ENCODE peak calls at places on chromosomes 1 and 21, in six cellular contexts. B is CD8-positive, alpha-beta memory T cell; U is neural progenitor cell; Y is GM12878; R is esophagus squamous epithelium; I is neuronal stem cell. G is an unnamed sample. For H3K27me3 and H3K9me3, the result is how much of the 10 kb centered on the place peaks cover.

GRCh38 chr1:188642585-188643168 is 1813.9 kb downstream of the PLA2G4A start:
- DNase-seq in B (no peak), U (no peak), Y (no peak), R (no peak), I (no peak), G (no peak)

GRCh38 chr1:44546403-44547053 is 127.8 kb downstream of the TMEM53 start:
- DNase-seq in B (no peak), U (no peak), Y (no peak), R (no peak), I (no peak), G (no peak)

GRCh38 chr1:182549346-182549745 is 39.7 kb downstream of the RNASEL start:
- DNase-seq in B (no peak), U (no peak), Y (no peak), R (no peak), I (no peak), G (no peak)

GRCh38 chr1:98556521-98557158 is 104.9 kb upstream of the SNX7 start:
- DNase-seq in B (no peak), U (peak), Y (no peak), R (no peak), I (no peak), G (no peak)

GRCh38 chr1:231550448-231550781 is 21.9 kb downstream of the TSNAX start:
- DNase-seq in B (no peak), U (peak), Y (no peak), R (no peak), I (no peak), G (no peak)

GRCh38 chr1:42529724-42530161 is 66.7 kb downstream of the CCDC30 start:
- DNase-seq in B (no peak), U (no peak), Y (no peak), R (no peak), I (no peak), G (no peak)

GRCh38 chr1:156709743-156710489 is 4.5 kb upstream of the CRABP2 start:
- DNase-seq in B (no peak), U (peak), Y (no peak), R (no peak), I (no peak), G (no peak)

GRCh38 chr1:60694980-60695379 is 387.4 kb upstream of the NFIA start:
- DNase-seq in B (no peak), U (no peak), Y (no peak), R (no peak), I (no peak), G (no peak)

GRCh38 chr1:108646661-108647269 is 14.1 kb downstream of the HENMT1 start:
- DNase-seq in B (peak), U (no peak), Y (no peak), R (peak), I (no peak), G (no peak)

GRCh38 chr1:89175601-89176256 is at the start of gene GBP7:
- DNase-seq in B (no peak), U (no peak), Y (no peak), R (no peak), I (no peak), G (no peak)

GRCh38 chr1:74620242-74620641 is 53.4 kb downstream of the ERICH3 start:
- DNase-seq in B (no peak), U (no peak), Y (no peak), R (no peak), I (no peak), G (no peak)

GRCh38 chr1:227805606-227806197 is 9.8 kb upstream of the PRSS38 start:
- DNase-seq in B (no peak), U (no peak), Y (no peak), R (no peak), I (no peak), G (no peak)

GRCh38 chr1:65014321-65014720 is 48.0 kb upstream of the JAK1 start:
- DNase-seq in B (no peak), U (no peak), Y (no peak), R (no peak), I (no peak), G (no peak)

GRCh38 chr1:230169454-230170152 is 102.6 kb downstream of the GALNT2 start:
- DNase-seq in B (no peak), U (no peak), Y (peak), R (no peak), I (no peak), G (no peak)

GRCh38 chr1:20302093-20302471 is 11.4 kb downstream of the VWA5B1 start:
- DNase-seq in B (no peak), U (no peak), Y (no peak), R (no peak), I (no peak), G (no peak)

GRCh38 chr1:17405898-17406759 is 33.3 kb downstream of the RCC2 start:
- DNase-seq in B (no peak), U (peak), Y (no peak), R (no peak), I (peak), G (peak)

GRCh38 chr21:31162827-31163226 is 124.6 kb upstream of the KRTAP19-8 start:
- DNase-seq in B (no peak), U (no peak), Y (no peak), R (no peak), I (no peak), G (no peak)

GRCh38 chr1:245827306-245827705 is 672.5 kb downstream of the KIF26B start:
- DNase-seq in B (no peak), U (no peak), Y (no peak), R (no peak), I (no peak), G (no peak)

GRCh38 chr1:203273206-203273868 is 32.0 kb upstream of the BTG2 start:
- DNase-seq in B (peak), U (peak), Y (peak), R (peak), I (peak), G (peak)

GRCh38 chr1:241627453-241628329 is 12.5 kb downstream of the CHML start:
- DNase-seq in B (no peak), U (peak), Y (peak), R (no peak), I (no peak), G (no peak)

GRCh38 chr21:46128106-46128982 is 27.0 kb downstream of the FTCD start:
- DNase-seq in B (no peak), U (peak), Y (no peak), R (no peak), I (no peak), G (no peak)

GRCh38 chr1:65395887-65396612 is 24.4 kb upstream of the LEPR start:
- DNase-seq in B (no peak), U (no peak), Y (no peak), R (no peak), I (no peak), G (no peak)

GRCh38 chr1:182394055-182394775 is 2.6 kb upstream of the GLUL start:
- DNase-seq in B (no peak), U (no peak), Y (no peak), R (no peak), I (no peak), G (no peak)

GRCh38 chr1:52551476-52552235 is 1.2 kb downstream of the TUT4 start:
- DNase-seq in B (peak), U (peak), Y (no peak), R (no peak), I (peak), G (no peak)

GRCh38 chr1:201749059-201749458 is 79.9 kb upstream of the IPO9 start:
- DNase-seq in B (no peak), U (no peak), Y (no peak), R (no peak), I (no peak), G (no peak)

GRCh38 chr1:208158640-208159541 is 85.3 kb downstream of the PLXNA2 start:
- DNase-seq in B (no peak), U (peak), Y (no peak), R (no peak), I (no peak), G (no peak)

GRCh38 chr1:178726545-178726944 is 1.5 kb downstream of the RALGPS2 start:
- DNase-seq in B (no peak), U (no peak), Y (no peak), R (no peak), I (no peak), G (no peak)

GRCh38 chr1:52613611-52614373 is 11.6 kb downstream of the GPX7 start:
- DNase-seq in B (no peak), U (no peak), Y (no peak), R (no peak), I (no peak), G (no peak)

GRCh38 chr1:147504801-147505303 is 36.4 kb upstream of the BCL9 start:
- DNase-seq in B (no peak), U (peak), Y (no peak), R (no peak), I (peak), G (peak)

GRCh38 chr1:234893725-234894630 is 234.7 kb downstream of the TOMM20 start:
- DNase-seq in B (no peak), U (no peak), Y (no peak), R (no peak), I (no peak), G (no peak)

GRCh38 chr1:29408831-29409605 is 172.7 kb downstream of the PTPRU start:
- DNase-seq in B (no peak), U (no peak), Y (no peak), R (no peak), I (no peak), G (no peak)
- H3K27me3 ChIP-seq in B (under half), U (under half), Y (under half), R (under half), I (under half), G (under half)

GRCh38 chr1:233253231-233254038 is 42.1 kb downstream of the PCNX2 start:
- DNase-seq in B (no peak), U (peak), Y (no peak), R (no peak), I (peak), G (no peak)

GRCh38 chr1:233256789-233257188 is 38.7 kb downstream of the PCNX2 start:
- DNase-seq in B (no peak), U (no peak), Y (no peak), R (no peak), I (no peak), G (no peak)

GRCh38 chr1:233256191-233256590 is 39.3 kb downstream of the PCNX2 start:
- DNase-seq in B (no peak), U (no peak), Y (no peak), R (no peak), I (no peak), G (no peak)

GRCh38 chr1:233254039-233254362 is 41.5 kb downstream of the PCNX2 start:
- DNase-seq in B (no peak), U (no peak), Y (no peak), R (no peak), I (no peak), G (no peak)

GRCh38 chr1:233255145-233255544 is 40.4 kb downstream of the PCNX2 start:
- DNase-seq in B (no peak), U (no peak), Y (no peak), R (no peak), I (no peak), G (no peak)
- H3K27ac ChIP-seq in B (no peak), U (no peak), Y (no peak), R (no peak), I (no peak), G (no peak)

GRCh38 chr1:2861143-2861987 is 59.9 kb upstream of the TTC34 start:
- DNase-seq in B (no peak), U (no peak), Y (no peak), R (no peak), I (no peak), G (no peak)

GRCh38 chr1:2859881-2860430 is 58.5 kb upstream of the TTC34 start:
- DNase-seq in B (no peak), U (no peak), Y (no peak), R (no peak), I (no peak), G (no peak)

GRCh38 chr1:2859219-2859880 is 57.9 kb upstream of the TTC34 start:
- DNase-seq in B (no peak), U (no peak), Y (no peak), R (no peak), I (no peak), G (no peak)

GRCh38 chr1:2861988-2862430 is 60.5 kb upstream of the TTC34 start:
- DNase-seq in B (no peak), U (no peak), Y (no peak), R (no peak), I (no peak), G (no peak)

DNA sequence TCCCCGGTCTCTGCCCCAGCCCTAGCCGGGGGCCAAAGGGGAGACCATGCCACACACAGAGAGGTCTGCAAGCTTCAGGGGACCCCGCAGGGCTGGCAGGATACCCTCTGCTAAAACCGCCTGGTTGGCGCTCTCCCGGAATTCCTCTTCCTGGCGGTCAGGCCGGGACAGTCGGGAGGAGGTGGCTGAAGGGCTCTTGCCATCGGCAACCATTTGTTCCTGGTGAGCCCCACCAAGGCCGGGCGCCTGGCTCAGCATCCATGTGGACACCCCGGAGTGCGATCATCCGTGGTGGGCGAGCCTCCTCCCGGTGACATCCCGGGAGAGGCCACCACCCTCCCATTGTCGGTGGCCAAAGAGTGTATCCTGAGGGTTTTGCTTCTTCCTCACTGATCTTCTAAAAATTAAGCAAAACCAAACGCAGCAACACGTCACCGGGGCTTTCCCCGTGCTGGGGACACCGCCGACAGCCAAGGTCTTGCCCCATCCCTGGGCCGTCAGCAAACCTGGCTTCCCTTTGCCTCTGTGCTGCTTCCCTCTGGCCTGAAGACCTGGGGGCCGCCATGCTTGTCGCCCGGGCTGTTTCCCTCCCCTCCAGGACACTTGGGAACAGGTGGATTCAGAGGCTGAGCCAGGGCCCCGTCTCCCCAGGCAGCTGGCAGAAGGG is 59.1 kb upstream of the TTC34 start:
- DNase-seq in B (no peak), U (no peak), Y (no peak), R (no peak), I (no peak), G (no peak)
- H3K9me3 ChIP-seq in B (under half), U (under half), Y (under half), R (under half), I (under half), G (half or more)

GRCh38 chr1:12076425-12077005 is 13.4 kb downstream of the TNFRSF8 start:
- DNase-seq in B (no peak), U (no peak), Y (no peak), R (no peak), I (no peak), G (no peak)
- H3K27me3 ChIP-seq in B (under half), U (under half), Y (under half), R (under half), I (under half), G (under half)

DNA sequence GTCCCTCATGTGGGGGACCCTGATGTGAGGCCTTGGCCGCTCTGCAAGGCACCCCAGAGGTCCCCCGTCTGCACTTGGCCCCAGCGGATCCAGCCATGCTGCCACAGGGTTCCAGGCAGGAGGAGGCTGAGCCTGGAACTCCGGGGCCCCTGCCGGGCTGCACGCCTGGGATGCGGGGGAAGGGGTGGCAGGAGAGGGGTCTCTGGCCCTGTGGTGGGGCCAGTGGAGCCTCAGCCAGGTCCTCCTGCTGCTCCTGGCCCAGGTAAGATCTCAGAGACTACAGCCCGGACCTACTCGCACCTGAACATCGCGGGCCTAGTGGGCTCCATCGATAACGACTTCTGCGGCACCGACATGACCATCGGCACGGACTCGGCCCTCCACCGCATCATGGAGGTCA is 12.9 kb downstream of the PFKL start:
- DNase-seq in B (no peak), U (no peak), Y (no peak), R (no peak), I (no peak), G (no peak)
- H3K27ac ChIP-seq in B (no peak), U (no peak), Y (no peak), R (no peak), I (no peak), G (no peak)

GRCh38 chr1:232744847-232745246 is 60.4 kb upstream of the MAP10 start:
- DNase-seq in B (no peak), U (no peak), Y (no peak), R (no peak), I (no peak), G (no peak)
- H3K9me3 ChIP-seq in B (under half), U (under half), Y (under half), R (under half), I (under half), G (under half)

GRCh38 chr1:93989601-93990000 is 80.4 kb upstream of the GCLM start:
- DNase-seq in B (no peak), U (no peak), Y (no peak), R (no peak), I (no peak), G (no peak)
- H3K27me3 ChIP-seq in B (under half), U (under half), Y (under half), R (under half), I (under half), G (under half)

DNA sequence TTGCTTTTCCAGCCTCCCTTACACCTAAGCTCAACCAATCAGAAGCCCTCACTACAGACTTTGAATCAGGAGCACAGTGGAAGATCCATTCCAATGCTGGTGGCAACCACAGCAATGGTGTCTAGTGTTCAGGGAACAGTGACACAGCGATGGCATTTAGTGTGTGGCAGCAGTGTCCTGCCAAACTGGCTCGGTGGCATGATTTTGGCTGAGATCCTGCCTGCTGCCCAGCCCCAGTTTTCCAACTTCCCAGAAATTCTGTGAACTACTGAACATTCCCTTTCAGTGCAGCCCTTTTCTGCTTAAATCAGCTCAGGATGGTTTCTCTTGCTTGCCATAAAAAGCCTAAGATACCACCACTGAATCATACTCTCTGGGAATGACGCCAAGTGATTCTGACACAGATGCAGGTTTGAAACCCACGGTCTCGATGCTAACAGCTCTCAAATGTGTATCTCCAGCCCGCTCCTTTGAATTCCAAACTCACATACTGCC is 8.8 kb downstream of the ASAP3 start:
- DNase-seq in B (no peak), U (no peak), Y (no peak), R (no peak), I (no peak), G (no peak)
- H3K27ac ChIP-seq in B (no peak), U (no peak), Y (no peak), R (peak), I (no peak), G (no peak)

GRCh38 chr1:102840741-102841140 is 267.6 kb downstream of the COL11A1 start:
- DNase-seq in B (no peak), U (no peak), Y (no peak), R (no peak), I (no peak), G (no peak)
- H3K9me3 ChIP-seq in B (under half), U (under half), Y (under half), R (under half), I (under half), G (under half)

G was measured in iPS DF 6.9.